ENCODE peak calls at places on chromosomes 16 and 17, in six cellular contexts. Z, S, Y, T, Q and A are unnamed samples. For H3K27me3 and H3K4me1, the result is how much of the 10 kb centered on the place peaks cover.

GRCh38 chr17:75535119-75535537 is 9.6 kb downstream of the LLGL2 start:
- DNase-seq in T (no peak), S (no peak), Q (peak), Z (no peak), Y (no peak), A (no peak)

GRCh38 chr16:86914850-86915717 is 336.7 kb downstream of the FOXL1 start:
- DNase-seq in Q (no peak), Z (no peak), S (no peak), Y (no peak), T (no peak), A (no peak)

GRCh38 chr16:84341533-84342295 is 26.6 kb upstream of the ATP2C2 start:
- DNase-seq in T (no peak), Q (no peak), Y (no peak), Z (no peak), S (no peak), A (no peak)

GRCh38 chr16:10940501-10941079 is 1.7 kb downstream of the DEXI start:
- DNase-seq in Q (no peak), Z (no peak), S (no peak), T (no peak), Y (no peak), A (no peak)

GRCh38 chr16:78775161-78775561 is 675.7 kb downstream of the WWOX start:
- DNase-seq in Y (no peak), T (no peak), S (no peak), Q (no peak), Z (no peak), A (no peak)

GRCh38 chr17:49849711-49850610 is 2.1 kb upstream of the TAC4 start:
- DNase-seq in Q (no peak), S (no peak), T (no peak), Y (no peak), Z (no peak), A (peak)

GRCh38 chr17:5437721-5438317 is 1.1 kb downstream of the C1QBP start:
- DNase-seq in Y (no peak), Z (no peak), T (no peak), S (no peak), Q (no peak), A (no peak)

GRCh38 chr17:33200116-33200515 is 93.0 kb downstream of the ASIC2 start:
- DNase-seq in T (no peak), Q (peak), Y (no peak), Z (peak), S (no peak), A (no peak)

GRCh38 chr17:41186872-41187271 is 2.2 kb upstream of the KRTAP4-1 start:
- DNase-seq in Q (no peak), Z (no peak), S (no peak), Y (no peak), T (no peak), A (no peak)

GRCh38 chr17:2954898-2955445 is 108.4 kb downstream of the OR1D5 start:
- DNase-seq in T (no peak), S (no peak), Q (no peak), Z (no peak), Y (no peak), A (peak)

DNA sequence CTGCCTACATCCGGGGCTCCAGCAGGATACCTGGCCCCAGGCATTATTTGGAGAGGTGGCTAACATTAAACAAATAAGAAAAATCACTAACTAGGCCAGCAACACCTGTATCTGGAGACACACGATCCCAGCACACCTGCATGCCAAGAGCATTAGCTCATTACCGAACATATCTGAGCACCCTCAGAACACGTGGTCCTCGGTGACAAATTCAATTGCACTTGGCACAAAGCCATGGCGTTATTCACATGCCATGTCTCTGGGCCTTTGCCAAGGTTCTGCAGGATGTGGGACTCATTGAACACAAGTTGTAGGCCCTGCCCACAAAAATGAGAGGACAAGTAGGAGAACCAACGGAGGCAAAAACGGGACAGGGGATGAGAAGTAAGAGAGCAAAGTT is 552.3 kb downstream of the TOX3 start:
- DNase-seq in Q (peak), S (no peak), Z (no peak), Y (no peak), T (peak), A (peak)
- H3K27me3 ChIP-seq in Q (under half), S (under half), Z (under half), Y (under half), T (under half), A (under half)

DNA sequence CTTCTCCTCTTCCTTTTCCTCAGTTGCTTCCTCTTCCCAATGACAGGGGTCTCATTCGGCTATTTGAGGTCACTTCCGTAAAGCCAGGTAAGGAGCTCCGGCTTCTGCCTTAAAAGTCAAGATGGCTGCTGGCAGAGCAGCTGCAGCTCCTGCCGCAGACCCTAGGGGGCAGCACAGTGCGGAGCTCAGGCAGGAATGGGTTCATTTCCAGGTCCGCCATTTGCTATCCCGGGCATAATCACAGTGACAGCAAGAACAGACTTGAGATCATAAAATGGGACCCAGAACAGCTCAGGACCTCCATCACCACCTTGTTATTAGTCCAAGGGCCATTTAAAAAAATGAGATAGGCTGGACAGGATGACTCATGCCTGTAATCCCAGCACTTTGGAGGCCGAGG is 199.5 kb downstream of the ZNF18 start:
- DNase-seq in T (no peak), Y (no peak), Z (no peak), S (no peak), Q (no peak), A (no peak)
- TF ChIP-seq CTCF in T (no peak), Y (no peak), Z (no peak), S (no peak), Q (no peak), A (no peak)

GRCh38 chr16:17357302-17358062 is 113.3 kb downstream of the XYLT1 start:
- DNase-seq in T (no peak), Z (no peak), Q (no peak), S (no peak), Y (no peak), A (no peak)
- H3K4me1 ChIP-seq in T (under half), Z (under half), Q (under half), S (under half), Y (under half), A (under half)

GRCh38 chr16:46650224-46650623 is 29.0 kb upstream of the SHCBP1 start:
- DNase-seq in T (no peak), Z (no peak), Y (no peak), S (no peak), Q (no peak), A (no peak)
- H3K27me3 ChIP-seq in T (under half), Z (under half), Y (under half), S (under half), Q (under half), A (under half)

DNA sequence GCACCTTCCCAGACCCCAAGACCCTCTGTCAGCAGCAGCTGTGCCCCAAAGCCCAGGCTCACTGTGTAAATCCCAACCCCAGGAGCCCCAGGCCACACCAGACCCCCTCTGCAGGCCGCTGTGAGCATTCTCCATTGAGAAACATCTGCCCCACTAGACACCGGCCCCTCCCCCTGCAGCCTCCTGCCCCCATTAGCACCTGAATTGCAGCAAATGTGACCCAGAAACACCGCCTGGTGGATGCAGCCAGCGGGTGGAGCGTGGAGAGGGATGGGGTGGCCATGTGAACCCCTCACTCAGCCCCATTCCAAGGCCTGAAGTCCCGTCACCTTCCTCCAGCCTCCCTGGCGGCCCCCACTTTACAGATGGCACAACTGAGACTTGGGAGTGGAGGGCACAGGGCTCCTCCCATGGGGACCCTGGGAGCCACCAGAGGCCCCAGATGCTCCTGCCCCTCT is 2.2 kb downstream of the UBALD1 start:
- DNase-seq in Y (no peak), Z (peak), T (no peak), Q (no peak), S (no peak), A (no peak)
- TF ChIP-seq CTCF in Y (no peak), Z (no peak), T (no peak), Q (no peak), S (no peak), A (no peak)